ENCODE peak calls at places on chromosomes 16 and 17, in five cellular contexts. Z, U, A, E and Y are unnamed samples.

GRCh38 chr16:12290165-12290564 is 313.6 kb downstream of the SNX29 start:
- DNase-seq in Z (no peak), U (no peak), A (no peak), E (no peak), Y (no peak)

GRCh38 chr17:66313995-66314659 is 11.7 kb downstream of the PRKCA start:
- DNase-seq in Z (no peak), U (no peak), A (no peak), E (no peak), Y (no peak)

GRCh38 chr16:67543036-67543435 is 14.4 kb downstream of the RIPOR1 start:
- DNase-seq in Z (no peak), U (no peak), A (no peak), E (no peak), Y (no peak)

GRCh38 chr17:17749921-17750320 is 68.7 kb downstream of the RAI1 start:
- DNase-seq in Z (peak; percentile 70), U (peak; percentile 69), A (no peak), E (peak; percentile 29), Y (peak; percentile 54)

GRCh38 chr16:8816967-8817662 is 19.5 kb downstream of the PMM2 start:
- DNase-seq in Z (no peak), U (no peak), A (no peak), E (peak; percentile 52), Y (no peak)

GRCh38 chr16:58510097-58510775 is 5.1 kb upstream of the SETD6 start:
- DNase-seq in Z (no peak), U (no peak), A (no peak), E (no peak), Y (no peak)

GRCh38 chr17:70144260-70144846 is 25.0 kb upstream of the KCNJ2 start:
- DNase-seq in Z (peak; percentile 40), U (no peak), A (no peak), E (peak; percentile 48), Y (peak; percentile 56)

GRCh38 chr16:11386791-11387546 is 41.7 kb downstream of the RMI2 start:
- DNase-seq in Z (peak; percentile 66), U (peak; percentile 41), A (no peak), E (peak; percentile 33), Y (peak; percentile 45)

GRCh38 chr17:47253541-47254402 is at the start of gene ITGB3:
- DNase-seq in Z (peak; percentile 91), U (no peak), A (peak; percentile 57), E (peak; percentile 77), Y (peak; percentile 79)

GRCh38 chr17:38715216-38715943 is 10.3 kb downstream of the MLLT6 start:
- DNase-seq in Z (no peak), U (no peak), A (no peak), E (no peak), Y (no peak)

GRCh38 chr17:59492091-59492451 is 73.3 kb upstream of the DHX40 start:
- DNase-seq in Z (no peak), U (no peak), A (no peak), E (no peak), Y (no peak)

GRCh38 chr16:46817961-46818360 is 13.0 kb downstream of the C16orf87 start:
- DNase-seq in Z (no peak), U (no peak), A (no peak), E (peak; percentile 1), Y (no peak)

GRCh38 chr17:20114466-20114865 is 105.3 kb downstream of the SPECC1 start:
- DNase-seq in Z (no peak), U (no peak), A (no peak), E (no peak), Y (no peak)

GRCh38 chr16:67628216-67628615 is 16.7 kb upstream of the CARMIL2 start:
- DNase-seq in Z (no peak), U (no peak), A (no peak), E (no peak), Y (no peak)

GRCh38 chr16:87471278-87472141 is 21.3 kb downstream of the ZCCHC14 start:
- DNase-seq in Z (peak; percentile 56), U (no peak), A (no peak), E (peak; percentile 51), Y (no peak)

GRCh38 chr17:18258356-18259038 is at the start of gene FLII:
- DNase-seq in Z (peak; percentile 86), U (no peak), A (no peak), E (peak; percentile 46), Y (peak; percentile 29)

GRCh38 chr16:17359778-17360177 is 111.0 kb downstream of the XYLT1 start:
- DNase-seq in Z (no peak), U (no peak), A (peak; percentile 90), E (peak; percentile 73), Y (peak; percentile 9)

GRCh38 chr17:83096401-83097220 is 17.2 kb downstream of the METRNL start:
- DNase-seq in Z (no peak), U (no peak), A (no peak), E (no peak), Y (no peak)

GRCh38 chr17:77451271-77451893 is 310.6 kb downstream of the SEC14L1 start:
- DNase-seq in Z (peak; percentile 91), U (peak; percentile 71), A (no peak), E (peak; percentile 44), Y (peak; percentile 55)

GRCh38 chr16:56657555-56658430 is at the start of gene MT1F:
- DNase-seq in Z (peak; percentile 87), U (peak; percentile 64), A (no peak), E (no peak), Y (peak; percentile 39)

GRCh38 chr17:4849011-4849536 is 15.9 kb downstream of the MINK1 start:
- DNase-seq in Z (peak; percentile 48), U (peak; percentile 47), A (no peak), E (peak; percentile 17), Y (no peak)

GRCh38 chr17:61400786-61401279 is 1.2 kb downstream of the TBX2 start:
- DNase-seq in Z (no peak), U (no peak), A (no peak), E (no peak), Y (peak; percentile 46)

GRCh38 chr16:35184356-35184870 is 1725.0 kb downstream of the TP53TG3F start:
- DNase-seq in Z (no peak), U (no peak), A (no peak), E (no peak), Y (no peak)

GRCh38 chr16:72355561-72355960 is 183.6 kb upstream of the PMFBP1 start:
- DNase-seq in Z (no peak), U (no peak), A (no peak), E (peak; percentile 83), Y (peak; percentile 76)

GRCh38 chr17:77459018-77459755 is 318.4 kb downstream of the SEC14L1 start:
- DNase-seq in Z (no peak), U (no peak), A (no peak), E (no peak), Y (no peak)

GRCh38 chr16:57422026-57422944 is 17.7 kb downstream of the CCL17 start:
- DNase-seq in Z (peak; percentile 75), U (no peak), A (no peak), E (peak; percentile 53), Y (peak; percentile 79)

GRCh38 chr17:2964028-2964356 is 99.4 kb downstream of the OR1D5 start:
- DNase-seq in Z (no peak), U (no peak), A (no peak), E (no peak), Y (no peak)

GRCh38 chr17:2965621-2966275 is 97.7 kb downstream of the OR1D5 start:
- DNase-seq in Z (peak; percentile 56), U (no peak), A (no peak), E (peak; percentile 26), Y (peak; percentile 50)

GRCh38 chr17:2964370-2964769 is 99.0 kb downstream of the OR1D5 start:
- DNase-seq in Z (no peak), U (no peak), A (no peak), E (no peak), Y (no peak)

GRCh38 chr17:2964831-2965230 is 98.6 kb downstream of the OR1D5 start:
- DNase-seq in Z (no peak), U (no peak), A (no peak), E (no peak), Y (no peak)

DNA sequence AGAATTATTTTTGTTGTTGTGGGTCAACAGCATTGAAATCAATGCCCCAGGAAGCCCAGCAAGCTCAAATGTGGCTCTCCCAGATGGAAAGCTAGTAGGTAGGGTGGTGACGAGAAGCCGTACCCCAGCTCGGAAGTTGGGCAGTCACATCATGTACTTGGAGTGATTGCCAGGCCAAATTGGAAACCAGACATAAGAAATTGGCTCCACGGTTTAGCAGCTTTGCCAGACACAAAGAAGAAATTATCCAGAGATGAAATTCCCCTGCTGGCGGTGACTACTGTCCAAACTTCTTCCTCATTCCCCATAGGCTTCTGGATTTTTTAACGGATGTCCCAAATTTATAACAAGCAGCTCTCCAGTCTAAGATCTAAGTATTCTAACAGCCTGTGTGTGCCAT is 95.9 kb downstream of the OR1D5 start:
- DNase-seq in Z (no peak), U (no peak), A (no peak), E (no peak), Y (no peak)
- TF ChIP-seq CTCF in Z (no peak), U (no peak), A (no peak), E (no peak), Y (no peak)

GRCh38 chr17:41717408-41718286 is 5.5 kb downstream of the GAST start:
- DNase-seq in Z (peak; percentile 50), U (no peak), A (no peak), E (peak; percentile 44), Y (peak; percentile 72)

GRCh38 chr17:41723801-41724475 is 10.5 kb downstream of the HAP1 start:
- DNase-seq in Z (no peak), U (no peak), A (no peak), E (no peak), Y (no peak)

DNA sequence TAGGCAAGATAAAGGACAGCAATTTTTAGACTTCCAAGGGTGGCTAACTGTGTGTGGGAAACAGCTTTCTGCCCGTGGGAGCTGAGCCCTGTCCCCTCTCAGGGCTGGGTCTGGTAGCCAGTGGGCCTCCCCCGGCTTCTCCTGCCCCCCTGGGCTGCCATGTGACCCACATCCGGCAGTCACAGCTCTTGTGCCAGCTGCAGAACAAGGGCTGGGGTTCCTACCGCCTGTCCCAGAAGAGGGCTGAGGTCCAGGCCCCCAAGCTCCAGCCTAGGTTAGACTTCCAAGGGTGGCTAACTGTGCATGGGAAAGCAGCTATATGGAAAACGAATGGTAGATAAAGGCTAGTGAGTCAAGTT is 6.1 kb downstream of the GAST start:
- DNase-seq in Z (no peak), U (no peak), A (no peak), E (no peak), Y (no peak)
- TF ChIP-seq CTCF in Z (no peak), U (no peak), A (no peak), E (no peak), Y (no peak)

GRCh38 chr17:2453325-2453724 is 52.5 kb upstream of the MNT start:
- DNase-seq in Z (no peak), U (no peak), A (no peak), E (no peak), Y (no peak)
- TF ChIP-seq CTCF in Z (no peak), U (no peak), A (no peak), E (no peak), Y (no peak)

DNA sequence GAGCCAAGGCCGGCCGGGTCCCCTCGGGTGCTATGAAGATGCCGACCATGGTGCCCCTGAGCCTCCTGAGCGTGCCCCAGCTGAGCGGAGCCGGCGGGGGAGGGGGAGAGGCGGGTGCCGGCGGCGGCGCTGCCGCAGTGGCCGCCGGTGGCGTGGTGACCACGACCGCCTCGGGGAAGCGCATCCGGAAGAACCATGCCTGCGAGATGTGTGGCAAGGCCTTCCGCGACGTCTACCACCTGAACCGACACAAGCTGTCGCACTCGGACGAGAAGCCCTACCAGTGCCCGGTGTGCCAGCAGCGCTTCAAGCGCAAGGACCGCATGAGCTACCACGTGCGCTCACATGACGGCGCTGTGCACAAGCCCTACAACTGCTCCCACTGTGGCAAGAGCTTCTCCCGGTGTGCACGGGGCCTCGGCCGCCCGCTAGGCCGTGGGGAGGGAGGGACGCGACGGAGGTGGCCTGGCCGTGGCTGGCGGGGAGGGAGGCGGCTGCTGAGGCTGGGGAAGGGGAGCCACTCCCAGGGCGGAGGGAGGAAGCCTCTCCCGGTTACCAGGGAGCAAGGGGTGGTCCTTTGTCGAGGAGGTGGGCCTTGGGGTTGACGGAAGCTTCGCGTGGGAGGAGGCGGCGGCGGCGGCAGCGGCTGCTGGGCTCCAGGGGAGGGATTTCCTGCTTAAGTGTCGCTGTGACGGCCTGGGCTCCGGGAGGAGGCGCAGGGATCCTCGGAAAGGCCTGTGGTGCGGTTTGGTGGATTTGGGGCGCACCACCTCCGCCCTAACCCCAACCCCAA is 1.3 kb downstream of the MAZ start:
- DNase-seq in Z (peak; percentile 92), U (no peak), A (peak; percentile 88), E (peak; percentile 93), Y (peak; percentile 96)
- TF ChIP-seq CTCF in Z (peak; percentile 56), U (peak; percentile 61), A (peak; percentile 38), E (peak; percentile 68), Y (peak; percentile 50)